ENCODE peak calls at places on chromosomes 7 and 10, in four cellular contexts. X is H1, R is GM12878, L is HepG2. E is an unnamed sample.

GRCh38 chr7:154794147-154794780 is 208.7 kb downstream of the PAXIP1 start:
- DNase-seq in R (no peak), L (no peak), X (no peak), E (peak)

GRCh38 chr10:122044045-122044661 is 55.2 kb downstream of the TACC2 start:
- DNase-seq in X (no peak), R (no peak), L (peak), E (no peak)

GRCh38 chr10:84715911-84716310 is 387.5 kb downstream of the CCSER2 start:
- DNase-seq in R (no peak), L (peak), X (peak), E (peak)

GRCh38 chr10:5477948-5478693 is 21.2 kb downstream of the CALML5 start:
- DNase-seq in R (no peak), L (no peak), X (no peak), E (peak)

GRCh38 chr10:97372233-97372875 is 28.8 kb downstream of the RRP12 start:
- DNase-seq in X (no peak), R (no peak), L (no peak), E (no peak)

GRCh38 chr7:42272793-42273665 is 36.0 kb upstream of the GLI3 start:
- DNase-seq in X (no peak), R (no peak), L (no peak), E (no peak)

GRCh38 chr7:44103941-44104879 is at the start of gene AEBP1:
- DNase-seq in R (no peak), X (no peak), L (no peak), E (no peak)

GRCh38 chr7:156816943-156817572 is 75.9 kb downstream of the LMBR1 start:
- DNase-seq in L (peak), X (no peak), R (no peak), E (no peak)

GRCh38 chr10:23341004-23341403 is 3.6 kb downstream of the C10orf67 start:
- DNase-seq in R (no peak), X (no peak), L (no peak), E (no peak)

GRCh38 chr10:23337616-23338015 is 7.0 kb downstream of the C10orf67 start:
- DNase-seq in L (no peak), X (no peak), R (no peak), E (no peak)

GRCh38 chr10:23340346-23340745 is 4.3 kb downstream of the C10orf67 start:
- DNase-seq in X (no peak), L (no peak), R (no peak), E (no peak)

GRCh38 chr10:23338886-23339285 is 5.7 kb downstream of the C10orf67 start:
- DNase-seq in X (no peak), L (no peak), R (no peak), E (no peak)

DNA sequence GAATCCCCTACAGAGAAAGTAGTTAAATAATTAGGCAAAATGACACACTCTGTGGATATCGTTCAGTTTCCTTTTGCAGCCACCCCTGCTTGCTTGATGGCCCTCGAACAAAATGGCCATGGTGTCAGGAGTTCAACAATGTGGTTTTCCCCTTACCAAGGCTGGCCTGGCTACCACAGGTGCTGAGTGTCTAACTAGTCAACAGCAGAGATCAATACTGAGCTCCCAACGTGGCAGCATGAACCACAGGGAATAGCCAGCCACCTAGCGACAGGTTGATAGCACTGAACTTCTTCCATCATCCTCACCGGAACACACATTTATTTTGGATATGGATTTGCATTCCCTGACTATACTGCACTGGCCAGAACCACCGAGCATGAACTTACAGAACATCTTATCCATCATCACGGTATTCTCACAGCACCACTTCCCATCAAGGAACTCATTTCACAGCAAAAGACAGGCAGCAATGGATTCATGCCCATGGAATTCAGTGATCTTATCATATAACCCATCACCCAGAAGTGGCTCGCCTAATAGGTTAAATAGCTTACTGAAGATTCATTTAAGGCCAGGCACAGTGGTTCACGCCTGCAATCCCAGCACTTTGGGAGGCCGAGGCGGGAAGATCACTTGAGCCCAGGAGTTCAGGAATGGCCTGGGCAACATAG is 6.3 kb downstream of the C10orf67 start:
- DNase-seq in X (no peak), R (no peak), L (peak), E (no peak)
- TF ChIP-seq CREB1 in X (no peak), R (no peak), L (no peak), E (no peak)

GRCh38 chr7:116285252-116285651 is 74.9 kb downstream of the TES start:
- DNase-seq in R (no peak), L (no peak), X (no peak), E (no peak)
- TF ChIP-seq CBX5 in R (no peak), L (no peak), X (no peak), E (no peak)

GRCh38 chr10:8544057-8544380 is 489.5 kb downstream of the GATA3 start:
- DNase-seq in X (no peak), L (no peak), R (no peak), E (no peak)
- TF ChIP-seq HDAC6 in X (no peak), L (no peak), R (no peak), E (no peak)

DNA sequence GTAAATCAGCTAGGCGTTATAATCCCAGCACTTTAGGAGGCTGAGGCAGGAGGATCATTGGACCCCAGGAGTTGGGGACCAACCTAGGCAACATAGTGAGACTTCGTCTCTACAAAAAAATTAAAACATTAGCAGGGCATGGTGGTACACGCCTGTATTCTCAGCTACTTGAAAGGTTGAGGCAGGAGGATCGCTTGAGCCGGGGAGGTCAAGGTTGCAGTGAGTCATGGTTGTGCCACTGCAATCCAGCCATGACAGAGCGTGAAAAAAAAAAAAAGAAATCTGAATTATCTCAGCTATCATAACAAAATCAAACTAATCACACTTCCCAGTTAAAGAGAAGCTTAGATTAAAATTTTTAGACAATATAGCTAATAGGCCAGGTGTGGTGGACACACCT is 35.3 kb downstream of the ATAD1 start:
- DNase-seq in L (no peak), R (no peak), X (no peak), E (no peak)
- TF ChIP-seq CREB1 in L (no peak), R (no peak), X (no peak), E (no peak)

DNA sequence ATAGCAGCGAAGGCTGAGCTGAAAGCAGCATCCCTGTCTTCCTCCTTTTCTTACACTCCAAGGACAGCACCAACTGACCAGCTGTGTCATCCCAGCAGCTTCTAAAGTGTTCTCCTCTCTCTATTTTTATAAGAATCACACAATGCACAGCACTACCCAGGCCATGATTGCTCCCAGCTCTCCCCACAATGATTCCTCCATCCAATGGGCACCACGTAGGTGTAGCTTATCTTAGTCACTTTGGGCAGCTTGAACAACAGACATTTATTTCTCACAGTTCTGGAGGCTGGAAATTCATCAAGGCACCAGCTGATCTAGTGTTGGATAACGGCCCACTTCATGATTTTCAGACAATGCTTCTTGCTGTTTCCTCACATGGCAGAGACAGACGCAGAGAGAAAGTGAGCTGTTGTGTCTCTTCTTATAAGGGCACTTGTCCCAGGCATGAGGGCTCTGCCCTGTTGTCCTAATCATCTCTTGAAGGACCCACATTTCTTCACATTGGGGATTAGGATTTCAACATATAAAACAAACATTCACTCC is 92.0 kb upstream of the CDC14C start:
- DNase-seq in X (no peak), L (no peak), R (no peak), E (no peak)
- TF ChIP-seq CBX5 in X (no peak), L (no peak), R (no peak), E (no peak)

E was measured in K562.